ENCODE peak calls at places on chromosomes 4 and X, in six cellular contexts. B is CD8-positive, alpha-beta T cell; Q is lung; D is H9; X is fibroblast of lung; R is RWPE2. J is an unnamed sample.

GRCh38 chrX:46574337-46574940 is 874 bp downstream of the CHST7 start:
- DNase-seq in B (no peak), Q (no peak), D (peak), X (no peak), R (peak), J (no peak)

GRCh38 chr4:73308286-73308685 is 49.7 kb upstream of the ANKRD17 start:
- DNase-seq in B (no peak), Q (no peak), D (no peak), X (peak), R (no peak), J (no peak)

GRCh38 chr4:141457653-141458052 is 178.7 kb upstream of the IL15 start:
- DNase-seq in B (no peak), Q (no peak), D (no peak), X (no peak), R (no peak), J (no peak)

GRCh38 chr4:8201341-8201781 is 2.3 kb downstream of the SH3TC1 start:
- DNase-seq in B (peak), Q (no peak), D (no peak), X (no peak), R (no peak), J (no peak)

GRCh38 chr4:111631157-111631999 is 513.9 kb upstream of the FAM241A start:
- DNase-seq in B (no peak), Q (no peak), D (no peak), X (peak), R (no peak), J (no peak)

GRCh38 chr4:107709916-107710315 is 10.1 kb downstream of the PAPSS1 start:
- DNase-seq in B (no peak), Q (no peak), D (no peak), X (no peak), R (no peak), J (no peak)

GRCh38 chr4:962231-963208 is 10.8 kb downstream of the DGKQ start:
- DNase-seq in B (no peak), Q (no peak), D (no peak), X (no peak), R (no peak), J (no peak)

GRCh38 chr4:1246111-1246881 is 2.6 kb downstream of the CTBP1 start:
- DNase-seq in B (no peak), Q (peak), D (peak), X (no peak), R (peak), J (no peak)

GRCh38 chr4:145012841-145013240 is 85.2 kb downstream of the ANAPC10 start:
- DNase-seq in B (no peak), Q (no peak), D (no peak), X (peak), R (no peak), J (peak)

GRCh38 chr4:99202536-99202935 is 16.5 kb downstream of the ADH6 start:
- DNase-seq in B (no peak), Q (no peak), D (no peak), X (peak), R (no peak), J (no peak)
- H3K27ac ChIP-seq in B (no peak), Q (peak), D (no peak), X (no peak), R (no peak), J (no peak)

GRCh38 chr4:93658443-93658842 is 170.1 kb upstream of the ATOH1 start:
- DNase-seq in B (no peak), Q (no peak), D (no peak), X (no peak), R (no peak), J (no peak)
- H3K27ac ChIP-seq in B (no peak), Q (no peak), D (no peak), X (no peak), R (no peak), J (no peak)

DNA sequence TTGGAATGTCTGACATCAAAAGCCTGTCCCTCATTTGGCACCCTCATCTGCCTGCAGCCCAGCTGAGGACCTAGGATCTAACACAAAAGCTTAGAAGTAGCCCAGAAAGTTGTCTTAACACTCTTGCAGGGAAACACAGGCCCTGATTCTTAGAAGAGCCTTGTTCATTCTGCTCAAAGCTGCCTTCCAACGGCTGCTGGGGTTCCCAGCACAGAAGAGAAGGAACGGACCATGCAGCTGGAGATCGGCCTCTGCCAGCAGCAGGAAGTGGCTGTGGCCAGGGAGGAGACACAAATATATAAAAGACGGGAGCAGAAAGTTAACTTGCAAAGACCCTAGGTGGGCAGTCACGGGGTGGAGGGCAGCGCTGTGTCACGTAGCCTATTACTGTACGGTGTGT is 20.4 kb downstream of the PRPS2 start:
- DNase-seq in B (no peak), Q (no peak), D (no peak), X (no peak), R (no peak), J (no peak)
- H3K27ac ChIP-seq in B (no peak), Q (no peak), D (no peak), X (no peak), R (no peak), J (no peak)

GRCh38 chr4:137510866-137511265 is 21.4 kb downstream of the PCDH18 start:
- DNase-seq in B (no peak), Q (no peak), D (no peak), X (peak), R (no peak), J (no peak)
- H3K27ac ChIP-seq in B (no peak), Q (no peak), D (no peak), X (no peak), R (peak), J (no peak)

DNA sequence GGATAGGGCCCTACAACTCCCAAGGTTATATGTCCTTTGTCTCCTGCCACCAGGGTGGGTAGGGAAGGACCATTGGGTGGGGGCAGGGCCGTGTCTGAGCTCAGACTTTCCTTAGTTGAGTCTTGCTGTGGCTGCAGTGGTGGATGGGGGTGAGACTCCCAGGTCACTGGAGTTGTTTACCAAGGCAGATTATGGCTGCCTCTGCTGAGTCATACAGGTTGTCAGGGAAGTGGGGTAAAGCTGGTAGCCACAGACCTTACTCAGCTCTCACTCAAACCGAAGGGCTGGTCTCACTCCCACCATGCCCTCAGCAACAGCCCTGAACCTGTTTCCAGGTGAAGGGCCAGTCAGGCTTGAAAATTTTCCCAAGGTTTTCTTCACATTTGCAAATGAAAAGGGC is 58.8 kb upstream of the FAAH2 start:
- DNase-seq in B (no peak), Q (no peak), D (peak), X (no peak), R (no peak), J (peak)
- H3K27ac ChIP-seq in B (no peak), Q (no peak), D (no peak), X (no peak), R (no peak), J (no peak)

GRCh38 chrX:100924370-100924769 is 4.3 kb downstream of the XKRX start:
- DNase-seq in B (no peak), Q (no peak), D (no peak), X (no peak), R (no peak), J (no peak)
- H3K27ac ChIP-seq in B (no peak), Q (no peak), D (no peak), X (no peak), R (no peak), J (no peak)

DNA sequence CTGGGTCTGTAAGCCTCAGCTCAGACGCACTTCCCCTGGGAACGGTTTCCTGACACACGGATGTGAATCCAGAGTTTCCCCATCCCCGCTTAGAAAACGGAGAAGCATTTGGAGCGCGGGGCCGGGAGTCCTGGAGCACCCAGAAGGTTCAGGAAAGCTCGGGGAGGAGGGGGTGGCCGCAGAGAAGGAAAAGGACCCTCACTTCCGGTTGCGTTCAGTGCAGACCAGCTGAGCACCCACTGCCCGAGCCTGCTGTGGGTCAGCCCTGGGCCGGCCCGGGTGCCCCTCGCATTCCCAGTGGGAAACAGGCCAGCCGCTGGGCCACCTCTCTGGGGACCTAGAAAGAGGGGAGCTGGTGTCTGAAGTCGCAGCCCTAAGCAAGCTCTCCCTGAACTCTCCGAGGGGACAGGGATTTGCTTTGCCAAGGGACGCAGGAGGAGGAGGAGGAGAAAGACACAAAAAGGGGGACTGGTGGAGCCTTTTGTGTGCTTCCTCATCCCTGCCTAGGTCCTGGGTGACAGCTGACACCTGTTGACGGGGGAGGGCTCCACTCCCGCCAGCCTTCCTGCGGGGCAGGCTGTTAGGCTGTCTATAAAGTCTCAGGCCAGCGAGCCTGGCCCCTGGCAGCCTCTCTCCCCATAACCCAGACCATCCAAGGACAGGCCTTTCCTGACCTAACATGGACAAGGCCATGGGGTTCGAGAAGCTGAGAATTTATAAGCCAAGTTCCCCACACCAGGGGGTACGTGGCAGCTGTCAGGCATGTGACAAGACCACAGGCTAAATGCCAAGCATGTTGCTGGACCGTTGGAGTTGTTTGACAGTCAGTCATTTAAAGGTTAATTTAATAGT is 696 bp upstream of the EVC2 start:
- DNase-seq in B (no peak), Q (no peak), D (peak), X (peak), R (no peak), J (no peak)
- H3K27ac ChIP-seq in B (no peak), Q (peak), D (no peak), X (peak), R (peak), J (peak)

J was measured in epithelial cell of prostate.